ENCODE peak calls at places on chromosomes 11 and 22, in seven cellular contexts. M, U, G, K, W, D and S are unnamed samples.

GRCh38 chr22:24093855-24094254 is 82.8 kb downstream of the CABIN1 start:
- DNase-seq in M (no peak), U (no peak), G (no peak), K (no peak), W (no peak), D (no peak), S (no peak)

GRCh38 chr11:58596621-58597020 is 17.8 kb downstream of the ZFP91 start:
- DNase-seq in M (no peak), U (no peak), G (no peak), K (no peak), W (no peak), D (no peak), S (no peak)

GRCh38 chr22:18059473-18059872 is 18.3 kb upstream of the PEX26 start:
- DNase-seq in M (no peak), U (no peak), G (no peak), K (no peak), W (no peak), D (no peak), S (no peak)

GRCh38 chr11:72493426-72494108 is 59.2 kb upstream of the CLPB start:
- DNase-seq in M (no peak), U (no peak), G (no peak), K (no peak), W (peak; percentile 47), D (no peak), S (no peak)

GRCh38 chr11:6693342-6694228 is 10.4 kb upstream of the MRPL17 start:
- DNase-seq in M (peak; percentile 54), U (peak; percentile 86), G (no peak), K (no peak), W (peak; percentile 86), D (no peak), S (no peak)

GRCh38 chr11:115581871-115582639 is 77.8 kb upstream of the CADM1 start:
- DNase-seq in M (no peak), U (peak; percentile 7), G (no peak), K (no peak), W (peak; percentile 3), D (peak; percentile 73), S (no peak)

GRCh38 chr11:133726576-133726975 is 118.7 kb downstream of the SPATA19 start:
- DNase-seq in M (no peak), U (no peak), G (no peak), K (no peak), W (no peak), D (no peak), S (no peak)

GRCh38 chr11:48109046-48109666 is 107.5 kb upstream of the OR4B1 start:
- DNase-seq in M (no peak), U (peak; percentile 69), G (no peak), K (peak; percentile 71), W (peak; percentile 59), D (peak; percentile 39), S (peak; percentile 80)

GRCh38 chr11:134574947-134575346 is 162.9 kb upstream of the B3GAT1 start:
- DNase-seq in M (no peak), U (no peak), G (no peak), K (no peak), W (no peak), D (no peak), S (no peak)

GRCh38 chr11:82750643-82751139 is 17.0 kb upstream of the FAM181B start:
- DNase-seq in M (peak; percentile 9), U (no peak), G (peak; percentile 22), K (no peak), W (no peak), D (no peak), S (no peak)

GRCh38 chr22:25514436-25514835 is 50.0 kb upstream of the GRK3 start:
- DNase-seq in M (no peak), U (no peak), G (no peak), K (no peak), W (no peak), D (no peak), S (no peak)

GRCh38 chr11:236774-237767 is at the start of gene PSMD13:
- DNase-seq in M (peak; percentile 94), U (peak; percentile 82), G (peak; percentile 82), K (peak; percentile 93), W (peak; percentile 86), D (peak; percentile 90), S (peak; percentile 68)

GRCh38 chr22:28207281-28208030 is 288.4 kb upstream of the PITPNB start:
- DNase-seq in M (no peak), U (no peak), G (no peak), K (no peak), W (no peak), D (no peak), S (no peak)

GRCh38 chr11:82676483-82677094 is 57.1 kb downstream of the FAM181B start:
- DNase-seq in M (no peak), U (no peak), G (no peak), K (no peak), W (peak; percentile 4), D (no peak), S (no peak)

GRCh38 chr11:14254533-14255530 is 104.2 kb downstream of the RRAS2 start:
- DNase-seq in M (no peak), U (no peak), G (no peak), K (no peak), W (no peak), D (no peak), S (no peak)

GRCh38 chr11:57787920-57788716 is 26.5 kb downstream of the CTNND1 start:
- DNase-seq in M (no peak), U (no peak), G (peak; percentile 19), K (no peak), W (peak; percentile 70), D (no peak), S (peak; percentile 70)

GRCh38 chr22:19730141-19730661 is 6.9 kb downstream of the GP1BB start:
- DNase-seq in M (no peak), U (no peak), G (no peak), K (no peak), W (peak; percentile 75), D (no peak), S (no peak)

GRCh38 chr22:28442951-28443876 is 236.4 kb downstream of the TTC28 start:
- DNase-seq in M (peak; percentile 8), U (peak; percentile 14), G (peak; percentile 75), K (no peak), W (peak; percentile 75), D (peak; percentile 71), S (peak; percentile 85)

GRCh38 chr11:12160680-12161079 is 50.3 kb downstream of the MICAL2 start:
- DNase-seq in M (peak; percentile 1), U (no peak), G (no peak), K (no peak), W (peak; percentile 52), D (peak; percentile 38), S (no peak)

GRCh38 chr22:20159088-20159487 is 8.2 kb upstream of the CCDC188 start:
- DNase-seq in M (no peak), U (no peak), G (no peak), K (no peak), W (no peak), D (no peak), S (no peak)

GRCh38 chr11:72321381-72321996 is 77.5 kb upstream of the PHOX2A start:
- DNase-seq in M (no peak), U (peak; percentile 79), G (no peak), K (peak; percentile 13), W (peak; percentile 60), D (no peak), S (no peak)

GRCh38 chr11:122093731-122094130 is 22.3 kb downstream of the BLID start:
- DNase-seq in M (no peak), U (peak; percentile 59), G (no peak), K (no peak), W (no peak), D (no peak), S (no peak)

GRCh38 chr11:78231962-78232459 is 43.3 kb downstream of the USP35 start:
- DNase-seq in M (no peak), U (peak; percentile 20), G (no peak), K (no peak), W (peak; percentile 72), D (no peak), S (no peak)

GRCh38 chr11:10208045-10208674 is 85.9 kb downstream of the SBF2 start:
- DNase-seq in M (no peak), U (peak; percentile 52), G (no peak), K (peak; percentile 54), W (peak; percentile 51), D (peak; percentile 43), S (peak; percentile 54)

GRCh38 chr11:117058761-117059233 is 39.4 kb downstream of the SIK3 start:
- DNase-seq in M (no peak), U (peak; percentile 74), G (peak; percentile 43), K (no peak), W (no peak), D (no peak), S (peak; percentile 88)

GRCh38 chr11:67292671-67293070 is 3.6 kb downstream of the ANKRD13D start:
- DNase-seq in M (no peak), U (no peak), G (no peak), K (no peak), W (no peak), D (no peak), S (no peak)